ENCODE peak calls at places on chromosomes 1 and 21, in eight cellular contexts. I is ovary; A is HFFc6; K is NB4; P is fibroblast of pulmonary artery; D is astrocyte of the spinal cord; S is CD4-positive, alpha-beta T cell; Q is Calu3. J is an unnamed sample.

GRCh38 chr1:10632691-10633090 is 157.9 kb downstream of the PEX14 start:
- DNase-seq in I (no peak), A (no peak), K (no peak), P (no peak), D (no peak), S (no peak), Q (no peak), J (no peak)

GRCh38 chr1:228289239-228289849 is 81.5 kb downstream of the OBSCN start:
- DNase-seq in I (no peak), A (no peak), K (no peak), P (no peak), D (no peak), S (no peak), Q (no peak), J (no peak)

GRCh38 chr1:86747304-86747703 is 42.9 kb downstream of the SH3GLB1 start:
- DNase-seq in I (no peak), A (no peak), K (no peak), P (no peak), D (no peak), S (no peak), Q (no peak), J (no peak)

GRCh38 chr1:190328361-190328760 is 149.3 kb downstream of the BRINP3 start:
- DNase-seq in I (no peak), A (no peak), K (no peak), P (peak), D (peak), S (no peak), Q (no peak), J (no peak)

GRCh38 chr1:37041483-37041882 is 7.2 kb upstream of the GRIK3 start:
- DNase-seq in I (no peak), A (no peak), K (no peak), P (no peak), D (no peak), S (no peak), Q (no peak), J (no peak)

GRCh38 chr1:155537193-155537592 is 25.4 kb downstream of the ASH1L start:
- DNase-seq in I (no peak), A (no peak), K (no peak), P (no peak), D (no peak), S (no peak), Q (no peak), J (no peak)

GRCh38 chr1:16250547-16251251 is 13.7 kb upstream of the CPLANE2 start:
- DNase-seq in I (peak), A (peak), K (no peak), P (peak), D (peak), S (no peak), Q (no peak), J (no peak)

GRCh38 chr1:219563568-219563967 is 49.3 kb downstream of the ZC3H11B start:
- DNase-seq in I (no peak), A (no peak), K (no peak), P (no peak), D (no peak), S (no peak), Q (no peak), J (no peak)

GRCh38 chr1:181778630-181779285 is 282.8 kb downstream of the ZNF648 start:
- DNase-seq in I (no peak), A (no peak), K (no peak), P (no peak), D (no peak), S (no peak), Q (no peak), J (no peak)

GRCh38 chr1:35499652-35500176 is 57.5 kb downstream of the KIAA0319L start:
- DNase-seq in I (no peak), A (no peak), K (no peak), P (no peak), D (no peak), S (peak), Q (no peak), J (no peak)

GRCh38 chr1:151893176-151893924 is 16.0 kb downstream of the THEM4 start:
- DNase-seq in I (no peak), A (no peak), K (no peak), P (no peak), D (no peak), S (no peak), Q (no peak), J (no peak)

GRCh38 chr21:35565204-35565611 is 495.1 kb downstream of the SETD4 start:
- DNase-seq in I (peak), A (peak), K (peak), P (peak), D (peak), S (no peak), Q (peak), J (no peak)

GRCh38 chr1:24621121-24621520 is 22.0 kb upstream of the SRRM1 start:
- DNase-seq in I (no peak), A (peak), K (no peak), P (no peak), D (no peak), S (no peak), Q (no peak), J (no peak)

GRCh38 chr1:11314959-11315358 is 42.0 kb downstream of the UBIAD1 start:
- DNase-seq in I (no peak), A (no peak), K (no peak), P (peak), D (no peak), S (no peak), Q (no peak), J (no peak)

GRCh38 chr1:161732319-161732718 is 11.0 kb downstream of the FCRLB start:
- DNase-seq in I (no peak), A (no peak), K (no peak), P (no peak), D (no peak), S (no peak), Q (no peak), J (no peak)

GRCh38 chr1:1230656-1231399 is 973 bp downstream of the SDF4 start:
- DNase-seq in I (no peak), A (peak), K (peak), P (peak), D (peak), S (no peak), Q (no peak), J (no peak)

GRCh38 chr1:168470821-168471473 is 72.8 kb downstream of the XCL2 start:
- DNase-seq in I (no peak), A (peak), K (peak), P (peak), D (peak), S (no peak), Q (peak), J (no peak)

GRCh38 chr1:155125946-155126493 is 1.7 kb upstream of the EFNA1 start:
- DNase-seq in I (peak), A (no peak), K (no peak), P (peak), D (no peak), S (no peak), Q (peak), J (no peak)

GRCh38 chr1:18946550-18947381 is 9.7 kb downstream of the IFFO2 start:
- DNase-seq in I (no peak), A (peak), K (no peak), P (no peak), D (no peak), S (no peak), Q (no peak), J (no peak)

GRCh38 chr1:23799570-23800395 is 771 bp downstream of the GALE start:
- DNase-seq in I (peak), A (peak), K (peak), P (peak), D (peak), S (no peak), Q (peak), J (no peak)

GRCh38 chr1:176682830-176683229 is 219.9 kb downstream of the PAPPA2 start:
- DNase-seq in I (no peak), A (no peak), K (no peak), P (no peak), D (no peak), S (no peak), Q (no peak), J (no peak)

GRCh38 chr1:2384941-2385481 is 6.3 kb downstream of the MORN1 start:
- DNase-seq in I (peak), A (no peak), K (no peak), P (no peak), D (no peak), S (no peak), Q (no peak), J (no peak)

GRCh38 chr1:216804107-216804506 is 80.9 kb upstream of the ESRRG start:
- DNase-seq in I (no peak), A (no peak), K (no peak), P (no peak), D (no peak), S (no peak), Q (no peak), J (no peak)

GRCh38 chr21:44758781-44759627 is 42.6 kb downstream of the UBE2G2 start:
- DNase-seq in I (no peak), A (no peak), K (no peak), P (no peak), D (no peak), S (no peak), Q (no peak), J (no peak)

GRCh38 chr21:34613679-34614442 is 1.1 kb downstream of the RCAN1 start:
- DNase-seq in I (peak), A (no peak), K (peak), P (no peak), D (no peak), S (no peak), Q (peak), J (no peak)

GRCh38 chr21:33854604-33855003 is 61.0 kb downstream of the ATP5PO start:
- DNase-seq in I (no peak), A (peak), K (no peak), P (no peak), D (no peak), S (no peak), Q (no peak), J (no peak)

GRCh38 chr1:192524223-192524622 is 51.4 kb upstream of the RGS1 start:
- DNase-seq in I (no peak), A (peak), K (no peak), P (peak), D (peak), S (no peak), Q (no peak), J (no peak)

GRCh38 chr1:212166296-212167039 is 118.7 kb upstream of the PPP2R5A start:
- DNase-seq in I (no peak), A (no peak), K (no peak), P (no peak), D (no peak), S (no peak), Q (no peak), J (no peak)

GRCh38 chr1:185541861-185542260 is 192.3 kb upstream of the HMCN1 start:
- DNase-seq in I (no peak), A (peak), K (no peak), P (peak), D (peak), S (no peak), Q (no peak), J (no peak)

GRCh38 chr1:186500804-186501203 is 39.9 kb upstream of the PDC start:
- DNase-seq in I (no peak), A (no peak), K (no peak), P (no peak), D (no peak), S (no peak), Q (no peak), J (no peak)

GRCh38 chr1:7145947-7146346 is 360.7 kb downstream of the CAMTA1 start:
- DNase-seq in I (no peak), A (no peak), K (no peak), P (no peak), D (no peak), S (no peak), Q (no peak), J (no peak)

GRCh38 chr1:167994560-167994959 is 57.7 kb upstream of the MPC2 start:
- DNase-seq in I (no peak), A (no peak), K (no peak), P (no peak), D (no peak), S (no peak), Q (no peak), J (no peak)

GRCh38 chr1:37020653-37021277 is 13.6 kb downstream of the GRIK3 start:
- DNase-seq in I (no peak), A (no peak), K (peak), P (no peak), D (no peak), S (no peak), Q (peak), J (peak)

GRCh38 chr1:30472009-30472408 is 251.4 kb downstream of the MATN1 start:
- DNase-seq in I (no peak), A (no peak), K (no peak), P (no peak), D (no peak), S (no peak), Q (no peak), J (no peak)

GRCh38 chr1:205812271-205812877 is 624 bp downstream of the SLC41A1 start:
- DNase-seq in I (peak), A (no peak), K (peak), P (peak), D (peak), S (no peak), Q (peak), J (peak)

GRCh38 chr1:104878203-104878911 is 1128.7 kb downstream of the AMY1C start:
- DNase-seq in I (no peak), A (no peak), K (peak), P (no peak), D (no peak), S (no peak), Q (no peak), J (no peak)

GRCh38 chr1:18239671-18240070 is 132.1 kb downstream of the IGSF21 start:
- DNase-seq in I (no peak), A (no peak), K (no peak), P (no peak), D (no peak), S (no peak), Q (no peak), J (no peak)

GRCh38 chr21:41207401-41208388 is 39.7 kb downstream of the BACE2 start:
- DNase-seq in I (no peak), A (peak), K (no peak), P (peak), D (peak), S (no peak), Q (peak), J (no peak)

GRCh38 chr1:81880781-81881180 is 80.0 kb downstream of the ADGRL2 start:
- DNase-seq in I (no peak), A (no peak), K (no peak), P (no peak), D (no peak), S (no peak), Q (no peak), J (no peak)

DNA sequence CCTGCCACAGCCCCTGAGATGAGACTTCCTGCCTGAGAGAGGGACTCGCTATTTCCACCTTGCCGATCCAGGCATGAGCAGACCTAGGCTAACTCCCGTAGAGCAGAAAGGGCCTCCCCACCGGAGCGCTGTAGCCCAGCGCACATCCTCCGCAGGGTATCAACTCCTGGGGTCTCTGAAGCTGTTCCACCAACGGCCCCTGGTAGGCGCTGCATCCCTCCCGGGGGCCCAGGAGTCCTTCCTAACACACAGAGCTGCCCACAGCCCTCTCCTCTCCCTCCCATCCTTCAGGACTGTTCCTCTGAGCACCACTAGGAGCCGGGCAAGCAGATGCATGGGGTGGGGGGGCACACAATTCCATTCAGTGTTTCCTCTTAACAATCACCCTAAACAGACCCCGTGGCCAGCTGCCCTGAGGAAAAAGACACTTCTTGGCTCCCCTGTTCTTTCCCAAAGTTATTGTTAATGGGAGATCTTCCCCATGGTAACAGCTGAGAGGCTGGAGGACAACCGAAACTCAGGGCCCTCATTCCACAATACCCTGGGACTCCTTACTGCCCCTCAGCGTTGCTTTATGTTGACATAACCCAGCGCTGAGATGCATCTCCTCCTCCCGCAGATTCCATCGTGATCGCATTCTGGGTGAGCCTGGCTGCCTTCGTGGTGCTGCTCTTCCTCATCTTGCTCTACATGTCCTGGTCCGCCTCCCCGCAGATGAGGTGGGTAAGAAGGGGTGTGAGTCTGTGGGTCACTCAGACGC is 7.5 kb downstream of the MRAP start:
- DNase-seq in I (no peak), A (no peak), K (peak), P (no peak), D (peak), S (no peak), Q (no peak), J (peak)
- TF ChIP-seq CTCF in I (no peak), A (peak), K (peak), P (peak), D (peak), S (no peak), Q (no peak), J (peak)

GRCh38 chr1:75257424-75257823 is 123.2 kb downstream of the LHX8 start:
- DNase-seq in I (no peak), A (no peak), K (no peak), P (no peak), D (no peak), S (no peak), Q (no peak), J (no peak)
- TF ChIP-seq CTCF in I (no peak), A (no peak), K (no peak), P (no peak), D (no peak), S (no peak), Q (no peak), J (peak)

DNA sequence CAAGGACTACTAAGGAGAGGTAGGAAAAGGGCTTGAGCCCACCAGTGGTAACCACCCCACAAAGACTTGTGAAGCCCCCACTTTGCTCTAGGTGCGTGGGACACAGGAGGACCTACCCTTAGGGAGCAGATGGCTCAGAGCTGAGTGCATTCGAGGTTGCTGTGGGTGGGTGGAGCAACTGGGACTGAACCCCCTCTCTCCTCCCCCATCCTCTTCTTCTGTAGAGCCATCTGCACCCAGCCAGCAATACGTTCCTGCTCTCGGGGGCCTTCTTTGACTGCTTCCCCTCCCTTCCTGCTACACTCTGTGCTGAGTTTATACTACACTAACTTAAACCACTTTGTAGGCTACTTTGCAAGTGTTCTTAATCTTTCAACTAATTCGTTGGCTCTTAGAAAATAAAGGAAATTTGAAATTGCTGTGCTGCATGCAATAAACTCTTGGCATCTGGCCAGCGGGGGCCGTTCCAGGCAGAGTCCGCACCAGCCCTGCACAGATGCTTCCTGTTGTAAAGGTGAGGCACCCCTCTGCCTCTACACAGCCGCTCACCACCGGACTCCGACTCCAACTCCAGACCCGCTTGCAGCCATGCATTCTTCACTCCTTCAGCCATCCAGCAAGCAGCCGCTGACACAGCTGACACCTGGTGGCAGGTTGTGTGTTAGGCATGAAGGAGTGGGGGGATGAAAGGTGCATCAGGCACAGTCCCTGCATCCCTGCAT is 57.2 kb downstream of the GLIS1 start:
- DNase-seq in I (peak), A (no peak), K (peak), P (peak), D (no peak), S (peak), Q (peak), J (peak)
- TF ChIP-seq CTCF in I (no peak), A (peak), K (peak), P (peak), D (peak), S (peak), Q (peak), J (peak)

GRCh38 chr1:73948021-73948420 is 250.0 kb downstream of the LRRIQ3 start:
- DNase-seq in I (no peak), A (no peak), K (no peak), P (no peak), D (no peak), S (no peak), Q (no peak), J (no peak)

GRCh38 chr1:73943270-73943669 is 254.7 kb downstream of the LRRIQ3 start:
- DNase-seq in I (no peak), A (no peak), K (no peak), P (no peak), D (no peak), S (no peak), Q (no peak), J (no peak)

DNA sequence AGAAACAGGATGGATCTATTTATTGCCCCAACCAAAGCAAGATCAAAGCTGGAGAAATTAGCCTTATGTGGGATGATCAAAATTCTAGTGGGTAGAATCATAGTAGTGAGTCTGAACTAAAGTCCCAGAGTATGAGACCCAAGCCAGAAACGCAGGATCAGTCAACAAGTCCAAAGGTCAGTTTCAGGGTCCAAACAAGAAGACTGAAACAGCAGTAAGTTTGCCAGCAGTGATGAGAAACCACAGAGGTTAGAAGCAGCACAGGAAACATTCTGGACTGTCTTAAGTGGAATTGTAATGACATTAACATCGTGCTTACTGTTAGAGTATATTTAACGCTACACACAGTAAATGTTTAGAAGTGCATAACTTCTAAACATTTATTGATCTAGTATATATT is 251.0 kb downstream of the LRRIQ3 start:
- DNase-seq in I (no peak), A (no peak), K (no peak), P (no peak), D (no peak), S (no peak), Q (no peak), J (no peak)
- TF ChIP-seq CTCF in I (no peak), A (no peak), K (no peak), P (no peak), D (no peak), S (no peak), Q (no peak), J (no peak)

GRCh38 chr1:58065520-58065919 is 481.0 kb downstream of the OMA1 start:
- DNase-seq in I (no peak), A (no peak), K (no peak), P (no peak), D (no peak), S (no peak), Q (peak), J (no peak)
- TF ChIP-seq CTCF in I (no peak), A (no peak), K (no peak), P (no peak), D (no peak), S (no peak), Q (no peak), J (no peak)

DNA sequence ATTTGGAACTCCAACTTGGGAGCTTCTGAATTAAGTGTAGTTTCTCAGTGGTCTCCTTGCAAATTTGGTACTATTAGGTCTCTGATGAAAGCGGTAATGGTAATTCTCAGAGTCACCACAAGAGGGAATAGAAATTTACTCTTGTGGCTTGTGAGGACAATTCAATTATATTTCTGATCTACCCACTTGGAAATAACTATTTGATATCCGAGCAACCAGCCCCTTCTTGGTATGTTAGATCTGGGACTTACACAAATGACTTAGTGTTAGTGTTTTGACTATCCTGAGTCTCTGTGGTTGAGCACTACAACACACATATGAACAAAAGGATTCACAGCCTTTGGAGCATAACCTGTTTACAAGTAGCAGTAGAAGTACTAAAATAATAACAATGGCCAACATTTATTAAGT is 68.1 kb downstream of the RPS6KA1 start:
- DNase-seq in I (no peak), A (peak), K (peak), P (peak), D (peak), S (no peak), Q (peak), J (no peak)
- TF ChIP-seq CTCF in I (peak), A (peak), K (peak), P (peak), D (peak), S (peak), Q (peak), J (peak)

J was measured in progenitor cell of endocrine pancreas.